ENCODE peak calls at places on chromosomes 5 and 9, in eight cellular contexts. R, M, Z, V, Q, N, L and A are unnamed samples.

GRCh38 chr5:157290981-157291711 is 25.2 kb downstream of the CYFIP2 start:
- DNase-seq in R (no peak), M (no peak), Z (peak), V (no peak), Q (no peak), N (peak), L (no peak), A (no peak)

GRCh38 chr9:133647148-133647547 is 11.0 kb downstream of the DBH start:
- DNase-seq in R (no peak), M (no peak), Z (no peak), V (no peak), Q (no peak), N (no peak), L (no peak), A (no peak)

GRCh38 chr9:5947912-5948311 is 57.2 kb downstream of the MLANA start:
- DNase-seq in R (no peak), M (no peak), Z (no peak), V (no peak), Q (no peak), N (no peak), L (no peak), A (no peak)

GRCh38 chr9:131748411-131748955 is 8.6 kb upstream of the RAPGEF1 start:
- DNase-seq in R (no peak), M (no peak), Z (no peak), V (no peak), Q (no peak), N (no peak), L (no peak), A (no peak)

GRCh38 chr5:92309336-92309991 is 926.3 kb upstream of the ARRDC3 start:
- DNase-seq in R (no peak), M (no peak), Z (peak), V (peak), Q (no peak), N (no peak), L (peak), A (peak)

GRCh38 chr9:121157939-121158338 is 43.7 kb downstream of the RAB14 start:
- DNase-seq in R (no peak), M (no peak), Z (no peak), V (no peak), Q (no peak), N (no peak), L (no peak), A (no peak)

GRCh38 chr5:2761921-2762488 is 10.5 kb upstream of the IRX2 start:
- DNase-seq in R (no peak), M (no peak), Z (no peak), V (no peak), Q (no peak), N (no peak), L (no peak), A (no peak)

GRCh38 chr9:90290716-90291485 is 351.7 kb downstream of the DIRAS2 start:
- DNase-seq in R (no peak), M (no peak), Z (no peak), V (no peak), Q (no peak), N (no peak), L (peak), A (no peak)

GRCh38 chr5:159826351-159827222 is 89.7 kb upstream of the ADRA1B start:
- DNase-seq in R (peak), M (no peak), Z (peak), V (peak), Q (no peak), N (peak), L (peak), A (peak)

GRCh38 chr5:176180339-176180738 is 57.9 kb upstream of the SIMC1 start:
- DNase-seq in R (no peak), M (no peak), Z (no peak), V (no peak), Q (no peak), N (no peak), L (peak), A (no peak)

GRCh38 chr9:38342096-38342495 is 50.4 kb upstream of the ALDH1B1 start:
- DNase-seq in R (no peak), M (no peak), Z (no peak), V (no peak), Q (no peak), N (no peak), L (no peak), A (no peak)

GRCh38 chr5:82717734-82718133 is 359.5 kb downstream of the TMEM167A start:
- DNase-seq in R (no peak), M (no peak), Z (no peak), V (no peak), Q (no peak), N (no peak), L (no peak), A (no peak)

GRCh38 chr5:35852084-35852734 is 4.5 kb upstream of the IL7R start:
- DNase-seq in R (no peak), M (no peak), Z (peak), V (no peak), Q (no peak), N (no peak), L (peak), A (peak)

GRCh38 chr9:117521293-117521692 is 106.4 kb upstream of the ASTN2 start:
- DNase-seq in R (no peak), M (no peak), Z (no peak), V (no peak), Q (no peak), N (no peak), L (no peak), A (no peak)

GRCh38 chr5:39869396-39869795 is 444.6 kb upstream of the DAB2 start:
- DNase-seq in R (no peak), M (no peak), Z (no peak), V (no peak), Q (no peak), N (no peak), L (no peak), A (no peak)

GRCh38 chr5:146947181-146947941 is 68.8 kb upstream of the PPP2R2B start:
- DNase-seq in R (no peak), M (peak), Z (peak), V (peak), Q (no peak), N (peak), L (peak), A (no peak)

GRCh38 chr5:121251954-121252353 is 599.7 kb upstream of the FTMT start:
- DNase-seq in R (no peak), M (no peak), Z (peak), V (peak), Q (no peak), N (no peak), L (peak), A (no peak)

GRCh38 chr5:138470322-138471285 is 5.3 kb downstream of the EGR1 start:
- DNase-seq in R (no peak), M (no peak), Z (no peak), V (peak), Q (no peak), N (no peak), L (no peak), A (no peak)

DNA sequence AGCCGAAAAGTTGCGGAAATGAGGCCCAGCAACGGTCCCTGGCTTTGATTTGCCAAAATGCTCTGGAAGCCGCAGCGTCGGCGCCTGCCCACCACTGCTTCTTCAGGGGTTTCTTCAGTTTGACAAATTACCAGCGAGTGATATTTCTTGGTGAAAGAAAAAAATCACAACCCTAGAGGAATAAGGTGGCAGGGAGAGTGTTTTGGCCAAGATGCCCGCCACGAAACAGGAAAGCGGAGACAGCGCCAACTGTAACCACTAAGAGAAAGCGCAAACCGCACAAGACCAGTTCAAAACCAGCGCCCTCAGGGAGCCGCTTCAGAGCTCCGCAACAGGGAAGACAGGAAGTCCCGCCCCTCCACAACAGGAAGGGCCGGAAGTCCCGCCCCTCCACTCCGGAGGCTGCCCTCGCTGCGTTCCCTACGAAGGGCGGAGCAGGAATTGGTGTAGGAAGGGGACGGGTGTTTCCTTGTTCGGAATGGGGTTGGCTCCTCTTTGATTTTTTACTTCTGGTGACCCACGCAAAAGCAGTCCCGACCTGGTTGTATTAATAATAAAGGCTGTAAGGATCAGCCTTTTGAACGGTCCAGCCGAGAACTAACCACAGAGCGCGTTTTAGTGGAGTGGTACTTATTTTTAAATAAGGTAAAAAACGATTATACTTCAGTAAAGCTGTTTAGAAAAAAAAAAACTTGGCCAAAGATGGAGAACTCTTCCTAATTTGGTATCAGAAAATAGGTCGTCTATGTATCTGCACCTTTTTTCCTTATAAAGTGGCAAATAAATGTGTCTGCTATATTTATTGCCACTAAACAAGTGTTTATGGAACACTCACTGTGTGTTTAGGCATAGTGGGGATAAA is at the start of gene C5orf34:
- DNase-seq in R (peak), M (peak), Z (peak), V (peak), Q (peak), N (peak), L (peak), A (peak)
- TF ChIP-seq CTCF in R (no peak), M (no peak), Z (no peak), V (no peak), Q (no peak), N (no peak), L (no peak), A (no peak)

GRCh38 chr9:108272350-108272899 is 583.4 kb downstream of the ACTL7B start:
- DNase-seq in R (peak), M (peak), Z (peak), V (peak), Q (no peak), N (peak), L (peak), A (no peak)
- TF ChIP-seq CTCF in R (peak), M (peak), Z (peak), V (no peak), Q (no peak), N (peak), L (peak), A (peak)

DNA sequence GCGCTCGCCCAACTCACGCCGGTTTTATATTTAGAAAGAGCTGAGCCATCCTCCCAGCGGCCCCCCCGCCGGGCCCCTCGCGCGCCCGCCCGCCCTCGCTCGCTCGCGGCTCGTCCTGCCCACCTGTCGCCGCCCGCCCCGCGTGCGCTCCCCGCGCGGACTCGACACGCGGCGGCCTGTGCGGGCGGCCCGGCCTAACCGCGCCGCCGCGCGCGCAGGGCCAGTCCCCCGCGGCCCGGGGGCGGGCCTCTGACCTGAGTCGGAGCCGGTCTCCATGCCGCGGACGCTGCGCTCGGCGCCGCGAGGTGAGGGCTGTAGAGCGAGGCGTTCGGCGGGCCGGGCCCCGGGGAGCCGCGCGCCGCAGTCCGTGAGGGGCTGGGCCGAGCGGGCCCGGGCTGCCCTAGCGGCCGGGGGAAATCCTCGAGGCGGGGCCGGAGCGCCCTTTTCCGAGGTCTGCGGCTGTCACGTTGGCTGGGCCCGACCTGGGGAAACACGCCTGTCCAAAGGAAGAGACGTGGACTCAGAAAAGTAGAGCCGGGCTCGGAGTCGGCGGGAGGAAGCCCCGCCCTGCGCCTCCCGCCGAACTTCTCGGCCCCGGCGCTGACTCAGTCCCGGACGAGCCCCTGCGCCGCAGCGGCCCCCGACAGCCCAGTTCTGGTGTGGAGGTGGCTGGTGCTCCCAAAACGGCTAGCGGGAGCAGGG is at the start of gene ECPAS:
- DNase-seq in R (peak), M (peak), Z (peak), V (peak), Q (peak), N (peak), L (peak), A (peak)
- TF ChIP-seq CTCF in R (no peak), M (no peak), Z (no peak), V (no peak), Q (no peak), N (no peak), L (peak), A (no peak)

GRCh38 chr9:128885376-128885775 is 3.4 kb downstream of the LRRC8A start:
- DNase-seq in R (no peak), M (no peak), Z (no peak), V (no peak), Q (no peak), N (no peak), L (no peak), A (no peak)

GRCh38 chr9:128884164-128884563 is 2.2 kb downstream of the LRRC8A start:
- DNase-seq in R (no peak), M (no peak), Z (no peak), V (no peak), Q (no peak), N (no peak), L (no peak), A (no peak)

GRCh38 chr9:128882677-128883590 is 1.0 kb downstream of the LRRC8A start:
- DNase-seq in R (no peak), M (peak), Z (no peak), V (peak), Q (no peak), N (no peak), L (no peak), A (no peak)

GRCh38 chr9:128881627-128881883 is 195 bp downstream of the KYAT1 start:
- DNase-seq in R (no peak), M (no peak), Z (no peak), V (no peak), Q (no peak), N (no peak), L (no peak), A (no peak)

GRCh38 chr9:128881884-128882676 is at the start of the genes KYAT1 and LRRC8A:
- DNase-seq in R (peak), M (peak), Z (peak), V (peak), Q (peak), N (peak), L (peak), A (peak)
- TF ChIP-seq CTCF in R (no peak), M (no peak), Z (peak), V (no peak), Q (no peak), N (no peak), L (peak), A (no peak)

DNA sequence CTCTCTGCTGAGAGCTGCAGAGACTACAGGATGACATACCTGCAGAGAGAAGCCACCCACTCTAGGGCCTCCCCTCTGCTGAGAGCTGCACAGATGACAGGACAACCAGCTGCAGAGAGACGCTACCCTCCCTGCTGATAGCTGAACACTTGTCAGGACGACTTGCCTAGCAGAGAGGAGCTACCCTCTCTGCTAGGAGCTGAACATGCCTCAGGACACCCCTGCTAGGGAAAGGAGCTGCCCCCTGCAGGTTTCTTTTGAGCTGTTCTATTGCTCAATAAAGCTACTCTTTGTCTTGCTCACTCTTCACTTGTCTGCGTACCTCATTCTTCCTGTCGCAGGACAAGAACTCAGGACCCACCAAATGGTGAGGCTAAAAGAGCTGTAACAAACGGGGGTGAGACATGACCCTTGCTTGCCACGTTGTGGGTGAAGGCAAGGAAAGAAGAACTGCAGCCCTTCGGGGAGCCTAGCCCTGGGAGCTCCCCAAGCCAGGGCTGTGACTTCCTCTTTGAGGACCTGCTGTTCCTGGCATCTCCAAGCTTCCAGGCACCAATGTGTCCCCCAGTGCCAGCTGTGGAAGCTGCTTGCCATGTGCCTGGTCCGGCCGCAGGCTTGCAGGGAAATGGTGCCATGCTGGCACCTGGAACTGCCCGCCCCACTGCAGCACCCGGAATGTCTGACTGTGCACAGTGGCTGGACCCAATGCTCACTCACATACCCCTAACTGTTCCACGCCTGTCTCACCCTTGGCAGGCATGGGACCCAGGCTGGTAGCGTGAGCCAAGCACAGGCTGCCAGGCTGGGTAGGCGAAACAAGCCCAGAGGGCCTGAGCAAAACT is 5.1 kb upstream of the TESK1 start:
- DNase-seq in R (no peak), M (no peak), Z (peak), V (no peak), Q (no peak), N (no peak), L (no peak), A (no peak)
- TF ChIP-seq CTCF in R (no peak), M (no peak), Z (no peak), V (no peak), Q (no peak), N (no peak), L (no peak), A (no peak)